ENCODE peak calls at places on chromosomes 2 and 18, in ten cellular contexts. One of them, this sample, is unnamed.

GRCh38 chr2:88600038-88600465 is 27.2 kb downstream of the EIF2AK3 start:
- DNase-seq in EH: peak
- DNase-seq in effector CD8-positive, alpha-beta T cell: no peak
- DNase-seq in stimulated activated naive CD8-positive, alpha-beta T cell treated with anti-CD3 and anti-CD28 coated beads, Interleukin-15, Interleukin-2, amounts not matched to agents 100 U/mL and 50 U/mL, for 24 hours: peak
- DNase-seq in left ventricle myocardium inferior: no peak
- DNase-seq in stimulated activated CD8-positive, alpha-beta memory T cell treated with anti-CD3 and anti-CD28 coated beads, Interleukin-15, amount 100 ng/mL, for 1 hour: no peak
- DNase-seq in neural progenitor cell: peak
- DNase-seq in lung: peak
- DNase-seq in effector CD4-positive, alpha-beta T cell: peak
- DNase-seq in adipocyte: peak
- DNase-seq in this sample: peak

GRCh38 chr2:220246356-220246755 is 618.9 kb downstream of the SLC4A3 start:
- DNase-seq in EH: peak
- DNase-seq in effector CD8-positive, alpha-beta T cell: no peak
- DNase-seq in stimulated activated naive CD8-positive, alpha-beta T cell treated with anti-CD3 and anti-CD28 coated beads, Interleukin-15, Interleukin-2, amounts not matched to agents 100 U/mL and 50 U/mL, for 24 hours: no peak
- DNase-seq in left ventricle myocardium inferior: no peak
- DNase-seq in stimulated activated CD8-positive, alpha-beta memory T cell treated with anti-CD3 and anti-CD28 coated beads, Interleukin-15, amount 100 ng/mL, for 1 hour: no peak
- DNase-seq in neural progenitor cell: no peak
- DNase-seq in lung: no peak
- DNase-seq in effector CD4-positive, alpha-beta T cell: no peak
- DNase-seq in adipocyte: peak
- DNase-seq in this sample: no peak

GRCh38 chr18:67117804-67118203 is 398.7 kb downstream of the DSEL start:
- DNase-seq in EH: peak
- DNase-seq in effector CD8-positive, alpha-beta T cell: no peak
- DNase-seq in stimulated activated naive CD8-positive, alpha-beta T cell treated with anti-CD3 and anti-CD28 coated beads, Interleukin-15, Interleukin-2, amounts not matched to agents 100 U/mL and 50 U/mL, for 24 hours: no peak
- DNase-seq in left ventricle myocardium inferior: no peak
- DNase-seq in stimulated activated CD8-positive, alpha-beta memory T cell treated with anti-CD3 and anti-CD28 coated beads, Interleukin-15, amount 100 ng/mL, for 1 hour: no peak
- DNase-seq in neural progenitor cell: no peak
- DNase-seq in lung: no peak
- DNase-seq in effector CD4-positive, alpha-beta T cell: no peak
- DNase-seq in adipocyte: peak
- DNase-seq in this sample: no peak

GRCh38 chr2:61658841-61659780 is 121.0 kb upstream of the XPO1 start:
- DNase-seq in EH: peak
- DNase-seq in effector CD8-positive, alpha-beta T cell: no peak
- DNase-seq in stimulated activated naive CD8-positive, alpha-beta T cell treated with anti-CD3 and anti-CD28 coated beads, Interleukin-15, Interleukin-2, amounts not matched to agents 100 U/mL and 50 U/mL, for 24 hours: no peak
- DNase-seq in left ventricle myocardium inferior: no peak
- DNase-seq in stimulated activated CD8-positive, alpha-beta memory T cell treated with anti-CD3 and anti-CD28 coated beads, Interleukin-15, amount 100 ng/mL, for 1 hour: no peak
- DNase-seq in neural progenitor cell: peak
- DNase-seq in lung: no peak
- DNase-seq in effector CD4-positive, alpha-beta T cell: no peak
- DNase-seq in adipocyte: peak
- DNase-seq in this sample: no peak

GRCh38 chr18:36809590-36810381 is 19.0 kb downstream of the TPGS2 start:
- DNase-seq in EH: peak
- DNase-seq in effector CD8-positive, alpha-beta T cell: peak
- DNase-seq in stimulated activated naive CD8-positive, alpha-beta T cell treated with anti-CD3 and anti-CD28 coated beads, Interleukin-15, Interleukin-2, amounts not matched to agents 100 U/mL and 50 U/mL, for 24 hours: peak
- DNase-seq in left ventricle myocardium inferior: no peak
- DNase-seq in stimulated activated CD8-positive, alpha-beta memory T cell treated with anti-CD3 and anti-CD28 coated beads, Interleukin-15, amount 100 ng/mL, for 1 hour: no peak
- DNase-seq in neural progenitor cell: peak
- DNase-seq in lung: peak
- DNase-seq in effector CD4-positive, alpha-beta T cell: peak
- DNase-seq in adipocyte: peak
- DNase-seq in this sample: peak

GRCh38 chr2:161104054-161104553 is 56.1 kb upstream of the TANK start:
- DNase-seq in EH: no peak
- DNase-seq in effector CD8-positive, alpha-beta T cell: no peak
- DNase-seq in stimulated activated naive CD8-positive, alpha-beta T cell treated with anti-CD3 and anti-CD28 coated beads, Interleukin-15, Interleukin-2, amounts not matched to agents 100 U/mL and 50 U/mL, for 24 hours: no peak
- DNase-seq in left ventricle myocardium inferior: no peak
- DNase-seq in stimulated activated CD8-positive, alpha-beta memory T cell treated with anti-CD3 and anti-CD28 coated beads, Interleukin-15, amount 100 ng/mL, for 1 hour: no peak
- DNase-seq in neural progenitor cell: no peak
- DNase-seq in lung: no peak
- DNase-seq in effector CD4-positive, alpha-beta T cell: no peak
- DNase-seq in adipocyte: no peak
- DNase-seq in this sample: no peak

GRCh38 chr2:239252433-239253200 is 148.2 kb downstream of the HDAC4 start:
- DNase-seq in EH: no peak
- DNase-seq in effector CD8-positive, alpha-beta T cell: no peak
- DNase-seq in stimulated activated naive CD8-positive, alpha-beta T cell treated with anti-CD3 and anti-CD28 coated beads, Interleukin-15, Interleukin-2, amounts not matched to agents 100 U/mL and 50 U/mL, for 24 hours: no peak
- DNase-seq in left ventricle myocardium inferior: peak
- DNase-seq in stimulated activated CD8-positive, alpha-beta memory T cell treated with anti-CD3 and anti-CD28 coated beads, Interleukin-15, amount 100 ng/mL, for 1 hour: no peak
- DNase-seq in neural progenitor cell: no peak
- DNase-seq in lung: no peak
- DNase-seq in effector CD4-positive, alpha-beta T cell: no peak
- DNase-seq in adipocyte: no peak
- DNase-seq in this sample: no peak

GRCh38 chr2:133326651-133327397 is 241.4 kb downstream of the NCKAP5 start:
- DNase-seq in EH: peak
- DNase-seq in effector CD8-positive, alpha-beta T cell: no peak
- DNase-seq in stimulated activated naive CD8-positive, alpha-beta T cell treated with anti-CD3 and anti-CD28 coated beads, Interleukin-15, Interleukin-2, amounts not matched to agents 100 U/mL and 50 U/mL, for 24 hours: no peak
- DNase-seq in left ventricle myocardium inferior: no peak
- DNase-seq in stimulated activated CD8-positive, alpha-beta memory T cell treated with anti-CD3 and anti-CD28 coated beads, Interleukin-15, amount 100 ng/mL, for 1 hour: no peak
- DNase-seq in neural progenitor cell: peak
- DNase-seq in lung: no peak
- DNase-seq in effector CD4-positive, alpha-beta T cell: no peak
- DNase-seq in adipocyte: no peak
- DNase-seq in this sample: no peak

GRCh38 chr18:74454279-74454741 is 2.8 kb downstream of the DIPK1C start:
- DNase-seq in EH: no peak
- DNase-seq in effector CD8-positive, alpha-beta T cell: no peak
- DNase-seq in stimulated activated naive CD8-positive, alpha-beta T cell treated with anti-CD3 and anti-CD28 coated beads, Interleukin-15, Interleukin-2, amounts not matched to agents 100 U/mL and 50 U/mL, for 24 hours: no peak
- DNase-seq in left ventricle myocardium inferior: no peak
- DNase-seq in stimulated activated CD8-positive, alpha-beta memory T cell treated with anti-CD3 and anti-CD28 coated beads, Interleukin-15, amount 100 ng/mL, for 1 hour: no peak
- DNase-seq in neural progenitor cell: peak
- DNase-seq in lung: no peak
- DNase-seq in effector CD4-positive, alpha-beta T cell: no peak
- DNase-seq in adipocyte: no peak
- DNase-seq in this sample: no peak

GRCh38 chr18:44507729-44508325 is 172.9 kb upstream of the SETBP1 start:
- DNase-seq in EH: no peak
- DNase-seq in effector CD8-positive, alpha-beta T cell: no peak
- DNase-seq in stimulated activated naive CD8-positive, alpha-beta T cell treated with anti-CD3 and anti-CD28 coated beads, Interleukin-15, Interleukin-2, amounts not matched to agents 100 U/mL and 50 U/mL, for 24 hours: peak
- DNase-seq in left ventricle myocardium inferior: peak
- DNase-seq in stimulated activated CD8-positive, alpha-beta memory T cell treated with anti-CD3 and anti-CD28 coated beads, Interleukin-15, amount 100 ng/mL, for 1 hour: no peak
- DNase-seq in neural progenitor cell: no peak
- DNase-seq in lung: peak
- DNase-seq in effector CD4-positive, alpha-beta T cell: no peak
- DNase-seq in adipocyte: no peak
- DNase-seq in this sample: no peak

GRCh38 chr2:23412556-23413155 is 27.7 kb downstream of the KLHL29 start:
- DNase-seq in EH: peak
- DNase-seq in effector CD8-positive, alpha-beta T cell: no peak
- DNase-seq in stimulated activated naive CD8-positive, alpha-beta T cell treated with anti-CD3 and anti-CD28 coated beads, Interleukin-15, Interleukin-2, amounts not matched to agents 100 U/mL and 50 U/mL, for 24 hours: no peak
- DNase-seq in left ventricle myocardium inferior: no peak
- DNase-seq in stimulated activated CD8-positive, alpha-beta memory T cell treated with anti-CD3 and anti-CD28 coated beads, Interleukin-15, amount 100 ng/mL, for 1 hour: no peak
- DNase-seq in neural progenitor cell: no peak
- DNase-seq in lung: no peak
- DNase-seq in effector CD4-positive, alpha-beta T cell: no peak
- DNase-seq in adipocyte: peak
- DNase-seq in this sample: no peak

GRCh38 chr18:35974181-35974580 is 1.7 kb downstream of the RMP24 start:
- DNase-seq in EH: no peak
- DNase-seq in effector CD8-positive, alpha-beta T cell: no peak
- DNase-seq in stimulated activated naive CD8-positive, alpha-beta T cell treated with anti-CD3 and anti-CD28 coated beads, Interleukin-15, Interleukin-2, amounts not matched to agents 100 U/mL and 50 U/mL, for 24 hours: no peak
- DNase-seq in left ventricle myocardium inferior: no peak
- DNase-seq in stimulated activated CD8-positive, alpha-beta memory T cell treated with anti-CD3 and anti-CD28 coated beads, Interleukin-15, amount 100 ng/mL, for 1 hour: no peak
- DNase-seq in neural progenitor cell: no peak
- DNase-seq in lung: no peak
- DNase-seq in effector CD4-positive, alpha-beta T cell: no peak
- DNase-seq in adipocyte: no peak
- DNase-seq in this sample: no peak

GRCh38 chr2:113251118-113251517 is 27.6 kb downstream of the PAX8 start:
- DNase-seq in EH: no peak
- DNase-seq in effector CD8-positive, alpha-beta T cell: no peak
- DNase-seq in stimulated activated naive CD8-positive, alpha-beta T cell treated with anti-CD3 and anti-CD28 coated beads, Interleukin-15, Interleukin-2, amounts not matched to agents 100 U/mL and 50 U/mL, for 24 hours: peak
- DNase-seq in left ventricle myocardium inferior: no peak
- DNase-seq in stimulated activated CD8-positive, alpha-beta memory T cell treated with anti-CD3 and anti-CD28 coated beads, Interleukin-15, amount 100 ng/mL, for 1 hour: no peak
- DNase-seq in neural progenitor cell: no peak
- DNase-seq in lung: no peak
- DNase-seq in effector CD4-positive, alpha-beta T cell: no peak
- DNase-seq in adipocyte: no peak
- DNase-seq in this sample: no peak

GRCh38 chr18:23442958-23443357 is 10.1 kb upstream of the RIOK3 start:
- DNase-seq in EH: no peak
- DNase-seq in effector CD8-positive, alpha-beta T cell: no peak
- DNase-seq in stimulated activated naive CD8-positive, alpha-beta T cell treated with anti-CD3 and anti-CD28 coated beads, Interleukin-15, Interleukin-2, amounts not matched to agents 100 U/mL and 50 U/mL, for 24 hours: no peak
- DNase-seq in left ventricle myocardium inferior: no peak
- DNase-seq in stimulated activated CD8-positive, alpha-beta memory T cell treated with anti-CD3 and anti-CD28 coated beads, Interleukin-15, amount 100 ng/mL, for 1 hour: no peak
- DNase-seq in neural progenitor cell: no peak
- DNase-seq in lung: no peak
- DNase-seq in effector CD4-positive, alpha-beta T cell: no peak
- DNase-seq in adipocyte: no peak
- DNase-seq in this sample: no peak

GRCh38 chr2:71791501-71792135 is 338.3 kb downstream of the DYSF start:
- DNase-seq in EH: no peak
- DNase-seq in effector CD8-positive, alpha-beta T cell: no peak
- DNase-seq in stimulated activated naive CD8-positive, alpha-beta T cell treated with anti-CD3 and anti-CD28 coated beads, Interleukin-15, Interleukin-2, amounts not matched to agents 100 U/mL and 50 U/mL, for 24 hours: no peak
- DNase-seq in left ventricle myocardium inferior: no peak
- DNase-seq in stimulated activated CD8-positive, alpha-beta memory T cell treated with anti-CD3 and anti-CD28 coated beads, Interleukin-15, amount 100 ng/mL, for 1 hour: no peak
- DNase-seq in neural progenitor cell: no peak
- DNase-seq in lung: no peak
- DNase-seq in effector CD4-positive, alpha-beta T cell: no peak
- DNase-seq in adipocyte: no peak
- DNase-seq in this sample: no peak

GRCh38 chr2:149082781-149083180 is 44.3 kb downstream of the LYPD6B start:
- DNase-seq in EH: no peak
- DNase-seq in effector CD8-positive, alpha-beta T cell: no peak
- DNase-seq in stimulated activated naive CD8-positive, alpha-beta T cell treated with anti-CD3 and anti-CD28 coated beads, Interleukin-15, Interleukin-2, amounts not matched to agents 100 U/mL and 50 U/mL, for 24 hours: no peak
- DNase-seq in left ventricle myocardium inferior: no peak
- DNase-seq in stimulated activated CD8-positive, alpha-beta memory T cell treated with anti-CD3 and anti-CD28 coated beads, Interleukin-15, amount 100 ng/mL, for 1 hour: no peak
- DNase-seq in neural progenitor cell: peak
- DNase-seq in lung: no peak
- DNase-seq in effector CD4-positive, alpha-beta T cell: no peak
- DNase-seq in adipocyte: no peak
- DNase-seq in this sample: no peak

GRCh38 chr2:54099834-54100595 is 15.4 kb upstream of the ACYP2 start:
- DNase-seq in EH: no peak
- DNase-seq in effector CD8-positive, alpha-beta T cell: no peak
- DNase-seq in stimulated activated naive CD8-positive, alpha-beta T cell treated with anti-CD3 and anti-CD28 coated beads, Interleukin-15, Interleukin-2, amounts not matched to agents 100 U/mL and 50 U/mL, for 24 hours: no peak
- DNase-seq in left ventricle myocardium inferior: no peak
- DNase-seq in stimulated activated CD8-positive, alpha-beta memory T cell treated with anti-CD3 and anti-CD28 coated beads, Interleukin-15, amount 100 ng/mL, for 1 hour: no peak
- DNase-seq in neural progenitor cell: no peak
- DNase-seq in lung: no peak
- DNase-seq in effector CD4-positive, alpha-beta T cell: no peak
- DNase-seq in adipocyte: no peak
- DNase-seq in this sample: no peak

GRCh38 chr2:55102056-55102812 is 52.0 kb upstream of the RTN4 start:
- DNase-seq in EH: peak
- DNase-seq in effector CD8-positive, alpha-beta T cell: no peak
- DNase-seq in stimulated activated naive CD8-positive, alpha-beta T cell treated with anti-CD3 and anti-CD28 coated beads, Interleukin-15, Interleukin-2, amounts not matched to agents 100 U/mL and 50 U/mL, for 24 hours: no peak
- DNase-seq in left ventricle myocardium inferior: no peak
- DNase-seq in stimulated activated CD8-positive, alpha-beta memory T cell treated with anti-CD3 and anti-CD28 coated beads, Interleukin-15, amount 100 ng/mL, for 1 hour: no peak
- DNase-seq in neural progenitor cell: no peak
- DNase-seq in lung: no peak
- DNase-seq in effector CD4-positive, alpha-beta T cell: no peak
- DNase-seq in adipocyte: peak
- DNase-seq in this sample: no peak

GRCh38 chr2:4715065-4715464 is 977.1 kb upstream of the SOX11 start:
- DNase-seq in EH: no peak
- DNase-seq in effector CD8-positive, alpha-beta T cell: no peak
- DNase-seq in stimulated activated naive CD8-positive, alpha-beta T cell treated with anti-CD3 and anti-CD28 coated beads, Interleukin-15, Interleukin-2, amounts not matched to agents 100 U/mL and 50 U/mL, for 24 hours: no peak
- DNase-seq in left ventricle myocardium inferior: no peak
- DNase-seq in stimulated activated CD8-positive, alpha-beta memory T cell treated with anti-CD3 and anti-CD28 coated beads, Interleukin-15, amount 100 ng/mL, for 1 hour: no peak
- DNase-seq in neural progenitor cell: peak
- DNase-seq in lung: no peak
- DNase-seq in effector CD4-positive, alpha-beta T cell: no peak
- DNase-seq in adipocyte: no peak
- DNase-seq in this sample: no peak

GRCh38 chr2:10844083-10844482 is 31.5 kb upstream of the PDIA6 start:
- DNase-seq in EH: peak
- DNase-seq in effector CD8-positive, alpha-beta T cell: no peak
- DNase-seq in stimulated activated naive CD8-positive, alpha-beta T cell treated with anti-CD3 and anti-CD28 coated beads, Interleukin-15, Interleukin-2, amounts not matched to agents 100 U/mL and 50 U/mL, for 24 hours: no peak
- DNase-seq in left ventricle myocardium inferior: peak
- DNase-seq in stimulated activated CD8-positive, alpha-beta memory T cell treated with anti-CD3 and anti-CD28 coated beads, Interleukin-15, amount 100 ng/mL, for 1 hour: no peak
- DNase-seq in neural progenitor cell: peak
- DNase-seq in lung: peak
- DNase-seq in effector CD4-positive, alpha-beta T cell: no peak
- DNase-seq in adipocyte: peak
- DNase-seq in this sample: no peak

This sample was measured in cerebellar nuclear complex.